ENCODE peak calls at places on chromosome 13, in eight cellular contexts. One of them, this sample, is unnamed.

GRCh38 chr13:111247552-111247951 is 72.9 kb upstream of the TEX29 start:
- DNase-seq in GM23338: no peak
- DNase-seq in SK-N-SH: no peak
- DNase-seq in hepatocyte: no peak
- DNase-seq in PC-3: no peak
- DNase-seq in MM.1S: no peak
- DNase-seq in neural progenitor cell: no peak
- DNase-seq in HCT116: no peak
- DNase-seq in this sample: no peak

GRCh38 chr13:89307278-89307677 is 1636.1 kb downstream of the SLITRK5 start:
- DNase-seq in HCT116: no peak
- DNase-seq in PC-3: no peak
- DNase-seq in SK-N-SH: no peak
- DNase-seq in hepatocyte: no peak
- DNase-seq in MM.1S: no peak
- DNase-seq in GM23338: no peak
- DNase-seq in neural progenitor cell: no peak
- DNase-seq in this sample: no peak

GRCh38 chr13:52061587-52061986 is 37.1 kb downstream of the UTP14C start:
- DNase-seq in HCT116: no peak
- DNase-seq in GM23338: no peak
- DNase-seq in PC-3: no peak
- DNase-seq in SK-N-SH: no peak
- DNase-seq in neural progenitor cell: no peak
- DNase-seq in hepatocyte: no peak
- DNase-seq in MM.1S: no peak
- DNase-seq in this sample: no peak

GRCh38 chr13:49046534-49046933 is 70.8 kb downstream of the FNDC3A start:
- DNase-seq in hepatocyte: no peak
- DNase-seq in neural progenitor cell: no peak
- DNase-seq in MM.1S: no peak
- DNase-seq in HCT116: no peak
- DNase-seq in PC-3: no peak
- DNase-seq in GM23338: no peak
- DNase-seq in SK-N-SH: no peak
- DNase-seq in this sample: no peak

GRCh38 chr13:36131931-36132297 is 732 bp upstream of the DCLK1 start:
- DNase-seq in GM23338: no peak
- DNase-seq in hepatocyte: peak
- DNase-seq in SK-N-SH: no peak
- DNase-seq in neural progenitor cell: no peak
- DNase-seq in MM.1S: no peak
- DNase-seq in HCT116: no peak
- DNase-seq in PC-3: no peak
- DNase-seq in this sample: no peak

GRCh38 chr13:80161219-80161618 is 179.7 kb downstream of the SPRY2 start:
- DNase-seq in GM23338: no peak
- DNase-seq in hepatocyte: no peak
- DNase-seq in neural progenitor cell: no peak
- DNase-seq in PC-3: no peak
- DNase-seq in MM.1S: no peak
- DNase-seq in HCT116: no peak
- DNase-seq in SK-N-SH: no peak
- DNase-seq in this sample: no peak

GRCh38 chr13:19927117-19927734 is 31.3 kb upstream of the ZMYM2 start:
- DNase-seq in PC-3: peak
- DNase-seq in GM23338: peak
- DNase-seq in hepatocyte: peak
- DNase-seq in SK-N-SH: no peak
- DNase-seq in HCT116: peak
- DNase-seq in MM.1S: peak
- DNase-seq in neural progenitor cell: peak
- DNase-seq in this sample: peak

GRCh38 chr13:20814224-20814910 is 40.6 kb upstream of the EEF1AKMT1 start:
- DNase-seq in GM23338: no peak
- DNase-seq in SK-N-SH: peak
- DNase-seq in PC-3: peak
- DNase-seq in neural progenitor cell: no peak
- DNase-seq in hepatocyte: peak
- DNase-seq in MM.1S: no peak
- DNase-seq in HCT116: no peak
- DNase-seq in this sample: no peak

GRCh38 chr13:97030705-97031452 is 36.6 kb upstream of the OXGR1 start:
- DNase-seq in PC-3: peak
- DNase-seq in neural progenitor cell: peak
- DNase-seq in SK-N-SH: peak
- DNase-seq in HCT116: peak
- DNase-seq in hepatocyte: peak
- DNase-seq in GM23338: peak
- DNase-seq in MM.1S: peak
- DNase-seq in this sample: no peak

GRCh38 chr13:98372886-98373285 is 195.8 kb upstream of the RNF113B start:
- DNase-seq in HCT116: no peak
- DNase-seq in PC-3: no peak
- DNase-seq in neural progenitor cell: no peak
- DNase-seq in hepatocyte: no peak
- DNase-seq in GM23338: peak
- DNase-seq in MM.1S: no peak
- DNase-seq in SK-N-SH: no peak
- DNase-seq in this sample: no peak

GRCh38 chr13:36736119-36736726 is 62.4 kb downstream of the SERTM1 start:
- DNase-seq in GM23338: peak
- DNase-seq in PC-3: peak
- DNase-seq in SK-N-SH: peak
- DNase-seq in hepatocyte: peak
- DNase-seq in MM.1S: peak
- DNase-seq in HCT116: peak
- DNase-seq in neural progenitor cell: peak
- DNase-seq in this sample: peak

GRCh38 chr13:112034846-112035245 is 32.1 kb upstream of the SOX1 start:
- DNase-seq in SK-N-SH: no peak
- DNase-seq in PC-3: no peak
- DNase-seq in neural progenitor cell: no peak
- DNase-seq in hepatocyte: no peak
- DNase-seq in GM23338: no peak
- DNase-seq in MM.1S: no peak
- DNase-seq in HCT116: no peak
- DNase-seq in this sample: no peak

GRCh38 chr13:30737511-30738342 is 2.4 kb downstream of the ALOX5AP start:
- DNase-seq in HCT116: no peak
- DNase-seq in SK-N-SH: no peak
- DNase-seq in PC-3: no peak
- DNase-seq in hepatocyte: no peak
- DNase-seq in MM.1S: peak
- DNase-seq in GM23338: no peak
- DNase-seq in neural progenitor cell: no peak
- DNase-seq in this sample: peak

GRCh38 chr13:48493851-48494250 is 39.0 kb downstream of the RCBTB2 start:
- DNase-seq in SK-N-SH: no peak
- DNase-seq in HCT116: no peak
- DNase-seq in PC-3: peak
- DNase-seq in MM.1S: no peak
- DNase-seq in GM23338: no peak
- DNase-seq in neural progenitor cell: no peak
- DNase-seq in hepatocyte: no peak
- DNase-seq in this sample: no peak

GRCh38 chr13:44819245-44819644 is 170.0 kb downstream of the NUFIP1 start:
- DNase-seq in SK-N-SH: no peak
- DNase-seq in PC-3: peak
- DNase-seq in hepatocyte: peak
- DNase-seq in HCT116: peak
- DNase-seq in neural progenitor cell: no peak
- DNase-seq in GM23338: no peak
- DNase-seq in MM.1S: no peak
- DNase-seq in this sample: no peak

GRCh38 chr13:44819762-44820161 is 169.5 kb downstream of the NUFIP1 start:
- DNase-seq in GM23338: no peak
- DNase-seq in HCT116: no peak
- DNase-seq in SK-N-SH: no peak
- DNase-seq in PC-3: no peak
- DNase-seq in MM.1S: no peak
- DNase-seq in hepatocyte: no peak
- DNase-seq in neural progenitor cell: no peak
- DNase-seq in this sample: no peak

GRCh38 chr13:44818016-44818415 is 171.3 kb downstream of the NUFIP1 start:
- DNase-seq in HCT116: no peak
- DNase-seq in PC-3: no peak
- DNase-seq in neural progenitor cell: no peak
- DNase-seq in GM23338: no peak
- DNase-seq in hepatocyte: no peak
- DNase-seq in MM.1S: no peak
- DNase-seq in SK-N-SH: no peak
- DNase-seq in this sample: no peak

GRCh38 chr13:44816701-44817684 is 172.3 kb downstream of the NUFIP1 start:
- DNase-seq in SK-N-SH: no peak
- DNase-seq in HCT116: peak
- DNase-seq in MM.1S: no peak
- DNase-seq in hepatocyte: no peak
- DNase-seq in neural progenitor cell: no peak
- DNase-seq in PC-3: peak
- DNase-seq in GM23338: no peak
- DNase-seq in this sample: no peak

DNA sequence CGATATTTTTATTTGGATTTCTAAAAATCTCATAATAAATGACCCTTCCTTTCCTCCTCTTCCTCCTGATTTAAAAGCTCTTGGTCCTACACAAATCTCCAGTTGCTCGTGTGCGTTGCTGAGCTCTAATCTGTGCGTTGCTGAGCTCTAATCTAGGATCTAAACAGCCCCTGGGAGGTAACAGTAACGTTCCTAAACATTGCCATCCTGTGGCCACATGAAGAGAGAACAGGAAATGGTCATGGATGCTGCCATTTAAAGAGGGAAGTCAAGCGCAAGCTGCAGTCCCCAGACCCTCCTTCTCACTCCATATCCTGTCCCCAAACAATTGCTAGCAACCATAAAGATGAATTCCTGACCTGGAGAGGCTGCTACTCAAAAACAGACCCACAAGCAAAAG is 170.8 kb downstream of the NUFIP1 start:
- DNase-seq in MM.1S: no peak
- DNase-seq in hepatocyte: peak
- DNase-seq in PC-3: peak
- DNase-seq in neural progenitor cell: peak
- DNase-seq in HCT116: peak
- DNase-seq in GM23338: peak
- DNase-seq in SK-N-SH: peak
- DNase-seq in this sample: no peak
- TF ChIP-seq CTCF in MM.1S: no peak
- TF ChIP-seq CTCF in hepatocyte: peak
- TF ChIP-seq CTCF in PC-3: peak
- TF ChIP-seq CTCF in neural progenitor cell: peak
- TF ChIP-seq CTCF in HCT116: peak
- TF ChIP-seq CTCF in GM23338: peak
- TF ChIP-seq CTCF in SK-N-SH: peak
- TF ChIP-seq CTCF in this sample: peak

DNA sequence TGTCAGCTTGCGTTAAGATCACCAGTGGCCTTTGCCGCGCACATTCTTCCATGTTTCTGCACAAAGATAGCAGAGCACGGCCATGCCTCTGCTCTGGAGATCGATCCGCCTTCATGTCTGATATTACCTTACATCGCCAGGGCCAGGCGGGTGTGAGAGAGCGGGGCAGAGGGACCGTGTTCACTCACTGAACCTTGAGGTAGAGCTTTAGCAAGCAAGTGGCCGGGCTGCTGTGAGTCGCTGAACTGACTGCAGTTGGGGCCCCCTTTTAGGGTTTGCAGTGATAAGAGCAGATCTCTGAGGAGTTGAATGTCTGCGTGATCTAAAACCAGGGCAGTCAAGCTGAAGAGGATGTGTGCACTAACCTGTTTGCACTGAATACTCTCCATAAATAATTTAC is 275.4 kb upstream of the OBI1 start:
- DNase-seq in hepatocyte: no peak
- DNase-seq in GM23338: peak
- DNase-seq in neural progenitor cell: no peak
- DNase-seq in MM.1S: no peak
- DNase-seq in HCT116: no peak
- DNase-seq in SK-N-SH: no peak
- DNase-seq in PC-3: no peak
- DNase-seq in this sample: no peak
- H3K27ac ChIP-seq in hepatocyte: no peak
- H3K27ac ChIP-seq in GM23338: no peak
- H3K27ac ChIP-seq in neural progenitor cell: no peak
- H3K27ac ChIP-seq in MM.1S: no peak
- H3K27ac ChIP-seq in HCT116: no peak
- H3K27ac ChIP-seq in SK-N-SH: no peak
- H3K27ac ChIP-seq in PC-3: no peak
- H3K27ac ChIP-seq in this sample: no peak

DNA sequence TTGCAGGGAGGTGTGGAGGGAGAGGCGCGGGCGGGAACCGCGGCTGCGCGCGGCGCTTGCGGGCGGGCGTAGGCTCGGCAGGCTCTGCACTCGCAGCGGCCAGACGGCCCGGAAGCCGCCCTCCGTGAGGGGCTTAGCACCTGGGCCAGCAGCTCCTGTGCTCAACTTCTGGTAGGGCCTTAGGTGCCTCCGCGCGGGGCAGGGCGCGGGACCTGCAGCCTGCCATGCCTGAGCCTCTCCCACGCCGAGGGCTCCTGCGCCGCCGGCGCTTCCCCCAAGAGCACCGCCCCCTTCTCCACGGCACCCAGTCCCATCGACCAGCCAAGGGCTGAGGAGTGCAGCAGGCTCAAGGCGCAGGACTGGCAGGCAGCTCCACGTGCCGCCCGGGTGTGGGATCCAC is 940.8 kb upstream of the PCDH9 start:
- DNase-seq in HCT116: no peak
- DNase-seq in neural progenitor cell: no peak
- DNase-seq in GM23338: no peak
- DNase-seq in PC-3: no peak
- DNase-seq in SK-N-SH: no peak
- DNase-seq in MM.1S: no peak
- DNase-seq in hepatocyte: no peak
- DNase-seq in this sample: no peak
- TF ChIP-seq EZH2phosphoT487 in HCT116: no peak
- TF ChIP-seq EZH2phosphoT487 in neural progenitor cell: no peak
- TF ChIP-seq EZH2phosphoT487 in GM23338: no peak
- TF ChIP-seq EZH2phosphoT487 in PC-3: no peak
- TF ChIP-seq EZH2phosphoT487 in SK-N-SH: no peak
- TF ChIP-seq EZH2phosphoT487 in MM.1S: no peak
- TF ChIP-seq EZH2phosphoT487 in hepatocyte: no peak
- TF ChIP-seq EZH2phosphoT487 in this sample: no peak

GRCh38 chr13:101784313-101784712 is 331.8 kb downstream of the ITGBL1 start:
- DNase-seq in SK-N-SH: no peak
- DNase-seq in hepatocyte: no peak
- DNase-seq in PC-3: no peak
- DNase-seq in neural progenitor cell: no peak
- DNase-seq in GM23338: no peak
- DNase-seq in HCT116: no peak
- DNase-seq in MM.1S: no peak
- DNase-seq in this sample: no peak

GRCh38 chr13:101783554-101783953 is 331.1 kb downstream of the ITGBL1 start:
- DNase-seq in PC-3: no peak
- DNase-seq in GM23338: no peak
- DNase-seq in neural progenitor cell: no peak
- DNase-seq in HCT116: no peak
- DNase-seq in hepatocyte: no peak
- DNase-seq in SK-N-SH: no peak
- DNase-seq in MM.1S: no peak
- DNase-seq in this sample: no peak

DNA sequence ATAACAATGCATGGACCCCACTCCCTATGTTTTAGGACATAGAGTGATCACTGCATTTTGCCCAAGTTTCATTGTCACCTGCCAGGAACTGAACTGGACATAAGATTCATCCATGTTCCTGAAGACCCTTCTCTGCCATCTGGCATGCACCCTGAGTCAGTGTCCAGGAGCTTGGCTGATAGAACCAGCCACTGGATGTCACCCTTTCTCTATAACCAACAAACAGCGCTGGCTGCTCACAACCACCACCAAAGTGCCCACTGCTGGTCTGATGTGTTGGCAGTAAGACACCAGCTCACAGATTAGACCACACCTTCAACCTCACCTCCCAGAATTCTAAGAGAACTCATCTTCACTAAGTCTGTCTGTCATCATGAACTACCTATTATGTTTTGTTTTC is 333.4 kb downstream of the ITGBL1 start:
- DNase-seq in hepatocyte: peak
- DNase-seq in PC-3: peak
- DNase-seq in neural progenitor cell: peak
- DNase-seq in HCT116: peak
- DNase-seq in SK-N-SH: peak
- DNase-seq in MM.1S: peak
- DNase-seq in GM23338: peak
- DNase-seq in this sample: peak
- TF ChIP-seq CTCF in hepatocyte: peak
- TF ChIP-seq CTCF in PC-3: peak
- TF ChIP-seq CTCF in neural progenitor cell: peak
- TF ChIP-seq CTCF in HCT116: no peak
- TF ChIP-seq CTCF in SK-N-SH: peak
- TF ChIP-seq CTCF in MM.1S: peak
- TF ChIP-seq CTCF in GM23338: peak
- TF ChIP-seq CTCF in this sample: peak